ENCODE peak calls at places on chromosomes 12 and 14, in ten cellular contexts. A is heart right ventricle, X is pancreas, D is body of pancreas, K is left ventricle myocardium inferior, W is AG04450, G is cardiac muscle cell, H is SK-N-SH, B is tibial nerve, R is HCT116. O is an unnamed sample.

GRCh38 chr14:36096090-36096489 is 80.4 kb downstream of the PTCSC3 start:
- DNase-seq in H (no peak), B (no peak), K (no peak), A (no peak), X (no peak), G (no peak), W (no peak), R (no peak), D (no peak), O (no peak)

GRCh38 chr14:23539209-23539866 is 12.2 kb downstream of the ZFHX2 start:
- DNase-seq in G (peak; percentile 83), K (no peak), X (no peak), A (no peak), H (peak; percentile 92), B (no peak), W (no peak), D (no peak), R (peak; percentile 19), O (no peak)

GRCh38 chr12:119668315-119668651 is 350 bp downstream of the PRKAB1 start:
- DNase-seq in H (no peak), X (no peak), G (no peak), A (no peak), D (no peak), B (no peak), W (no peak), K (no peak), R (no peak), O (no peak)

GRCh38 chr12:71014180-71014785 is 93.7 kb upstream of the PTPRR start:
- DNase-seq in X (no peak), D (no peak), W (no peak), H (peak; percentile 4), B (no peak), K (no peak), R (peak; percentile 51), G (peak; percentile 55), A (no peak), O (no peak)

GRCh38 chr12:94676011-94676709 is 25.8 kb upstream of the TMCC3 start:
- DNase-seq in A (no peak), X (no peak), R (no peak), G (no peak), B (peak; percentile 74), K (peak; percentile 19), D (no peak), W (no peak), H (no peak), O (peak; percentile 69)

GRCh38 chr14:104195854-104196253 is 57.5 kb downstream of the KIF26A start:
- DNase-seq in R (no peak), D (no peak), B (no peak), W (no peak), H (no peak), K (no peak), A (no peak), G (peak; percentile 48), X (no peak), O (no peak)

GRCh38 chr12:124928095-124928911 is 13.9 kb upstream of the UBC start:
- DNase-seq in H (no peak), D (peak; percentile 63), G (no peak), K (peak; percentile 75), B (peak; percentile 56), R (peak; percentile 95), A (peak; percentile 72), X (peak; percentile 79), W (peak; percentile 95), O (peak; percentile 94)

GRCh38 chr12:70609203-70609602 is 28.0 kb downstream of the PTPRB start:
- DNase-seq in G (peak; percentile 7), K (no peak), X (no peak), A (no peak), W (no peak), R (no peak), D (no peak), H (peak; percentile 27), B (no peak), O (no peak)

GRCh38 chr14:22794533-22794932 is 20.7 kb downstream of the SLC7A7 start:
- DNase-seq in W (no peak), R (no peak), G (no peak), D (no peak), X (no peak), B (no peak), K (no peak), H (no peak), A (no peak), O (no peak)

GRCh38 chr14:20278414-20278813 is 27.3 kb downstream of the TTC5 start:
- DNase-seq in G (no peak), R (no peak), H (peak; percentile 7), K (no peak), X (no peak), A (peak; percentile 26), B (peak; percentile 20), D (no peak), W (no peak), O (no peak)

GRCh38 chr12:19234171-19234704 is 104.7 kb downstream of the PLEKHA5 start:
- DNase-seq in R (no peak), W (no peak), X (no peak), D (no peak), G (peak; percentile 67), B (no peak), H (peak; percentile 13), K (no peak), A (no peak), O (no peak)

GRCh38 chr12:42238240-42239140 is at the start of gene YAF2:
- DNase-seq in A (peak; percentile 92), B (peak; percentile 80), X (peak; percentile 87), R (peak; percentile 70), W (peak; percentile 68), G (peak; percentile 95), D (peak; percentile 87), K (peak; percentile 92), H (peak; percentile 95), O (peak; percentile 94)

DNA sequence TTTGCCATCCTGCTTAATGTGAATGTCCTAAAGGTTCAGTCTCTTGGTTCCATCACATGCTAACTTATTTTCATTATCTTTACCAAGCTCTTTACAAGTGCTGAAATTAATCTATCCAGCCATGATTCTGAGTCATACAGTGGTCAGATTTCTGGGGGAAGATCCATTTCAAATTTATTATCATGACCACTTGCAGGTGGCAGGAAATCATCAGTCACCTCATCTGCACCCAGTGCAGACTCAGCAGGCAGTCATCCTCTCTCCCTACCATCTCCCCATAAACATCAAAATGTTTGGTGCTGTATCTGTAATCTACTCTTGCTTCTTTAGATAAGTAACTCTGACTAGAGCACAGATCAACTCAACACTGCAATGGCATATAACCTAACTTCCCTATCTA is 23.5 kb downstream of the ATG14 start:
- DNase-seq in G (no peak), K (no peak), W (peak; percentile 70), X (no peak), A (no peak), R (no peak), H (no peak), D (no peak), B (no peak), O (no peak)
- H3K27ac ChIP-seq in G (no peak overlapping the region), K (no peak overlapping the region), W (peak overlapping the region; percentile 47), X (no peak overlapping the region), A (no peak overlapping the region), R (no peak overlapping the region), H (peak overlapping the region; percentile 77), D (no peak overlapping the region), B (no peak overlapping the region), O (no peak overlapping the region)

GRCh38 chr14:93536945-93537344 is 106.2 kb downstream of the UNC79 start:
- DNase-seq in W (no peak), A (no peak), K (no peak), H (peak; percentile 43), X (no peak), R (peak; percentile 21), B (no peak), D (no peak), G (peak; percentile 40), O (no peak)
- TF ChIP-seq CTCF in W (peak; percentile 10), A (peak; percentile 17), K (no peak), H (no peak), X (no peak), R (peak; percentile 17), B (no peak), D (no peak), G (no peak), O (no peak)

DNA sequence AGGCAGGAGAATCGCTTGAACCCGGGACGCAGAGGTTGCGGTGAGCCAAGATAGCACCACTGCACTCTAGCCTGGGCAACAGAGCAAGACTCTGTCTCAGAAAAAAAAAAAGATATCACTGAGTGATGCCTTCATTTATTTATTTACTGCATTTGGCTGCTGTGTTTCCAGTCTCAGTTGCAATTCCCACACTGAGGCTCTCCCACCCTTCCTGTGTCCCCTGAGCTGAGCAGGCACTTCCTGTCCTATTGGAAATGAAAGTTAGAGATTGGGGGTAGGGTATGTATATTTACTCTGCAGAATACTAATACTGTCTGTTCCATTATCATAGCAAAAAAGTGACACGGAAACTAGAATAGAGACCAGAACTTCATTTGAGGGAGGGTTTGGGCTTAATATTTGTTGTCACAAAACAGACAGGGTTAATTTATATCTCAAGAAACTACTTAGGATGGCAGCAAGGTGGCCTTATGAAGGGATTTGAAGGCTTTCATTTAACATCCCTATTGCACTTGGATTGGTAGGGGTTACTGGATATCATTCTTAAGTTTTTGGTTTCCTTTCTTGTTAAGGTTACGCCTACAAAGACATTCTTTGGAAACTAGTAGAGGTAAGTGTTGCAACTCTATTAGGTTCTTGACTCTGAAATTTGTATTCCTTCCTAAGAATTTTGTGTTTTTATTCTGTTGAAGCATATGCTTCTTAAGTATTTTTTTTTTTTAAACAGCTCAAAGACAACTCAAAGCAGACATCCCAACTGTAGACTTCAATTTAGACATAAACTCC is 1.4 kb upstream of the RBMS2 start:
- DNase-seq in B (no peak), W (no peak), X (no peak), G (no peak), A (no peak), D (no peak), K (no peak), H (no peak), R (no peak), O (no peak)
- H3K27ac ChIP-seq in B (peak overlapping the region; percentile 97), W (no peak overlapping the region), X (no peak overlapping the region), G (no peak overlapping the region), A (peak overlapping the region; percentile 86), D (peak overlapping the region; percentile 83), K (peak overlapping the region; percentile 91), H (peak overlapping the region; percentile 93), R (peak overlapping the region; percentile 11), O (peak overlapping the region; percentile 91)

DNA sequence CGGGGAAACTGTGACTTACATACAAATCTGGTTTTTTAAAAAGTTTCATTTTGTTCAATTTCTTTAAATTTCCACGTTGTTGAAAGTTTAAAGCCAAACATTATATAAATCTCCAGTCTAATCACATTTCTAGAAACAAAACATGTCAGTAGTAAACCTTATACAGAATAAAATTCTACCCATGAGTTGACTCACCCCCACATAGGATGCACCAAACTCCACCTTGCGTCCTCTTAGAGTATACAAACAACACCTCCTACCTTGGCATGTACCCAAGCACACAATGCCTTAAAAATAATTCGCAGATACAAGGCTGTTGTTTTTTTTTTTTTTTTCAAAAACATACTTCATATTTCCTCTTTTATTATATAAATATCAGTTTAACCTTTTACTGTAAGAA is 3.4 kb downstream of the FBXL14 start:
- DNase-seq in D (no peak), R (no peak), X (no peak), K (no peak), B (no peak), H (no peak), A (no peak), W (no peak), G (no peak), O (no peak)
- TF ChIP-seq CTCF in D (no peak), R (no peak), X (no peak), K (peak; percentile 18), B (no peak), H (no peak), A (no peak), W (peak; percentile 3), G (no peak), O (no peak)

DNA sequence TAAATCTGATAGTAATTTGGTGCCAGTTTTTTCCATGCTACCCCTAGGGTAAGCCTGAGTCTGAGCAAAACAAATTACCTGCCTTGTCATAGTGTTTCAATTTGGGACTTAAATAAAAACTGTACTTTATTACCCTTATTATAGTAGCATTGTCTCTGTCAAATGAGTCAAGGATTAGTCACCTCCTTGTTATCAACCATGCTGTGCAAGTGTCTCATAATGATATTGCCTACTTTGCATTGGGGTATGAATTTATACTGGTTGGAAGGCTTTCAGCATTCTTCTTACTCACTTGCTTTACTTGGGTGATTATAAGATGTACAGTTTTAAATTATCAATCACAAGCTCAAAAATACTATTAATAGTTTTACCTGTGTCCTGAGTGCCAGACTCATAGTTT is 380.1 kb downstream of the LRFN5 start:
- DNase-seq in X (no peak), K (no peak), D (no peak), H (no peak), W (no peak), G (no peak), A (no peak), R (peak; percentile 15), B (no peak), O (no peak)
- H3K27ac ChIP-seq in X (no peak overlapping the region), K (no peak overlapping the region), D (no peak overlapping the region), H (no peak overlapping the region), W (no peak overlapping the region), G (no peak overlapping the region), A (no peak overlapping the region), R (no peak overlapping the region), B (no peak overlapping the region), O (no peak overlapping the region)

O was measured in upper lobe of right lung.